ENCODE peak calls at places on chromosomes 3 and 15, in four cellular contexts. N is ovary, G is fibroblast of lung, U is activated B cell treated with CpG ODN at 0.5 μM for 24 hours. Q is an unnamed sample.

GRCh38 chr15:24078310-24079029 is 391.4 kb upstream of the NDN start:
- DNase-seq in G (no peak), U (no peak), N (no peak), Q (no peak)

GRCh38 chr3:123424321-123424998 is 24.4 kb downstream of the ADCY5 start:
- DNase-seq in U (no peak), G (no peak), N (peak), Q (no peak)

GRCh38 chr3:168071971-168072645 is 23.6 kb downstream of the GOLIM4 start:
- DNase-seq in G (no peak), N (no peak), U (no peak), Q (no peak)

GRCh38 chr3:105526349-105527111 is 159.8 kb downstream of the ALCAM start:
- DNase-seq in N (no peak), G (peak), U (no peak), Q (no peak)

GRCh38 chr3:194050782-194051320 is 85.1 kb upstream of the HES1 start:
- DNase-seq in U (no peak), G (no peak), N (no peak), Q (no peak)

GRCh38 chr15:63194291-63194681 is 4.9 kb downstream of the RAB8B start:
- DNase-seq in G (no peak), N (no peak), U (no peak), Q (no peak)

GRCh38 chr3:100744671-100745070 is 35.4 kb downstream of the TFG start:
- DNase-seq in U (no peak), N (no peak), G (no peak), Q (no peak)

GRCh38 chr3:35739964-35740527 is 100.7 kb downstream of the ARPP21 start:
- DNase-seq in G (no peak), N (no peak), U (no peak), Q (no peak)

GRCh38 chr3:129587559-129588210 is 18.8 kb downstream of the PLXND1 start:
- DNase-seq in N (no peak), U (no peak), G (no peak), Q (no peak)

GRCh38 chr15:27601239-27601942 is 497.7 kb downstream of the OCA2 start:
- DNase-seq in N (no peak), G (peak), U (no peak), Q (no peak)

GRCh38 chr3:10495003-10495402 is 10.4 kb downstream of the ATP2B2 start:
- DNase-seq in U (no peak), N (no peak), G (peak), Q (no peak)

GRCh38 chr3:32421185-32421584 is 29.5 kb downstream of the CMTM7 start:
- DNase-seq in U (no peak), N (no peak), G (no peak), Q (no peak)

GRCh38 chr3:161296814-161297213 is 74.5 kb downstream of the SPTSSB start:
- DNase-seq in U (no peak), N (no peak), G (no peak), Q (no peak)

GRCh38 chr3:46669191-46669999 is 24.1 kb downstream of the ALS2CL start:
- DNase-seq in U (peak), N (peak), G (no peak), Q (peak)

GRCh38 chr15:94286581-94286980 is 55.2 kb downstream of the MCTP2 start:
- DNase-seq in N (no peak), U (no peak), G (no peak), Q (no peak)

GRCh38 chr15:101156509-101157159 is 95.2 kb downstream of the CHSY1 start:
- DNase-seq in G (no peak), N (no peak), U (peak), Q (no peak)

GRCh38 chr3:87246662-87247061 is 19.6 kb downstream of the CHMP2B start:
- DNase-seq in G (no peak), N (no peak), U (no peak), Q (no peak)

GRCh38 chr3:183536238-183536880 is 19.1 kb downstream of the KLHL6 start:
- DNase-seq in U (no peak), N (no peak), G (no peak), Q (no peak)

GRCh38 chr3:32910954-32911353 is 40.5 kb upstream of the CCR4 start:
- DNase-seq in U (no peak), N (no peak), G (peak), Q (no peak)

GRCh38 chr3:121956363-121956762 is 62.2 kb downstream of the SLC15A2 start:
- DNase-seq in N (no peak), G (no peak), U (no peak), Q (no peak)
- TF ChIP-seq CTCF in N (no peak), G (no peak), U (no peak), Q (no peak)

DNA sequence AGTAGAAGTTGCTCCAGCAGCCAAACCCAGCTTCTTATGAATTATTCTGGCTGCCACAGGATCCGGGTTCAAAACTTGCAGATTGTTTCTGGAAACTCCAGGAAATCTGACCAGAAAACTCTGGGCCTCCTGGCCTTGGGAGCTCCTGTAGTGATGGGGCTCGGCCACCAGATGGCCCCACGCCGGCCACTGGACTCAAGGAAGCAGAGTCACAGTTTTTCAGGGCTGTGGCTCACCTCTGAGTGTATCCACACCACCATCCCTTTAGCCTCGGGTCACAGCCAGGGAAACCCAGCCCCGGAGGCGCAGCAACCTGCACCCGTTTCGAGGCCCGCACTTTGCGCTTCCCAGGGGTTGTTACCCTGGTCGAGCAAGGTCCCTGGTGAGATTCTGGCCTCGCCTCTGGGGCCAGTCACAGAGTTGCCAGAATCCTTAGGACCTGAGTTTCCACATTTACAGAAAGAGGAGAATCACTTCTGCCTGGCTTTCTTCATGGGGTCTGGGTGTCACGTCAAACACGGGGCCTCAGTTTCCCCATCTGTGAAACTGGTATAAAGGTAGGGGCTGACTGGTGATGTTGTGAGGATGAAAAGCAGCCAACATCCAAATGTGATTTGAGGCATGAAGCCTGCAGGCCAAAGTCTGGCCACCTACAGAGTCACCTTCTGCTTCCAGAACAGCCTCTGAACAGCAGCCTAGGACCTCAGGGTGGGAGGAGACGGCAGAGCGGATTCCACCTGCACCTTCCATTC is 53.5 kb upstream of the LCTL start:
- DNase-seq in G (peak), U (peak), N (peak), Q (no peak)
- TF ChIP-seq CTCF in G (peak), U (no peak), N (peak), Q (peak)

DNA sequence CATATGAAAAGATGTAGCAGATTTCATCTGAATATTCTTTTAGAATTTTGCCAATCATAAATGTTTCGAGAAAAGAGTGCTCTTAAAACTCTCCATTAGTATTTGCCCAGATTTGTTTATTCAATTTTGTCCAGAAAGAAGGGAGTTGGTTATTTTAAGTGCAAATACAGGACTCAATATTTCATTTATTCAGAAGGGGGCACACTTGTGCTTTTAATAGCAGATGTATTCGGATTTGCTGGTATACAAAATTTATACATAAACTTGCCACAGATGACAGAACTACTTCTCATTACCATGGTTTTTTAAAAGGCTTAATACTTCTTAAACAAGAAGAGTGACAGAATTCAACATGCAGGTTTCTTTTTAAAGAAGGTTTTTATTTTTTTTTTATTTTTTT is 69.8 kb upstream of the GRM7 start:
- DNase-seq in G (no peak), U (no peak), N (no peak), Q (no peak)
- TF ChIP-seq CTCF in G (no peak), U (no peak), N (no peak), Q (peak)

GRCh38 chr3:125072749-125073404 is 17.1 kb upstream of the HEG1 start:
- DNase-seq in N (no peak), U (no peak), G (peak), Q (no peak)

GRCh38 chr3:125077864-125078263 is 22.1 kb upstream of the HEG1 start:
- DNase-seq in N (no peak), U (no peak), G (no peak), Q (no peak)

GRCh38 chr3:125073506-125073905 is 17.7 kb upstream of the HEG1 start:
- DNase-seq in N (no peak), U (no peak), G (no peak), Q (no peak)

GRCh38 chr3:125076464-125076863 is 20.7 kb upstream of the HEG1 start:
- DNase-seq in U (no peak), G (no peak), N (no peak), Q (no peak)

DNA sequence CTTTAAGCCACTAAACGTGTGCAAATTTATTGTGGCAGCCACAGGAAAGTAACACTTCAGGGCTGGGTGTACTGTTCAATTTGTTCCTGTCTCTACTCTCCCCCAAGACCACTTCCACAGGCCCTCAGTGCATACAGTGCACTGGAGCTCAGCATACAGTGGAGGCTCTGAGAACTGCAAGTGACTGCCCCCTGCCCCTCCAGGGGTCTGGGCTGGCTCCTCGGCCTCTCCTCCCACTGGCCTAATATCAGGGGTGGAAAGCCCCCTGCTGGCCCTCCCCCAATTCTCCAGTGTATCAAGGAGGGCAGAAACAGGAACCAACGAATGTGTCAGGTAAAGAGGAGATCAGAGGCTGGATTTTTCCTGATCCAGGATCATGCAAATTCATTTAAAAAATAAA is 19.9 kb upstream of the HEG1 start:
- DNase-seq in G (no peak), U (no peak), N (no peak), Q (no peak)
- TF ChIP-seq CTCF in G (no peak), U (no peak), N (no peak), Q (no peak)

GRCh38 chr15:55618396-55618795 is 30.3 kb upstream of the PYGO1 start:
- DNase-seq in N (no peak), U (no peak), G (no peak), Q (no peak)
- TF ChIP-seq CTCF in N (no peak), U (no peak), G (no peak), Q (no peak)